ENCODE peak calls at places on chromosomes 2 and 18, in four cellular contexts. One of them, this sample, is unnamed.

GRCh38 chr2:241739651-241740050 is 5.2 kb downstream of the D2HGDH start:
- DNase-seq in neuronal stem cell: no peak
- DNase-seq in C1 segment of cervical spinal cord: no peak
- DNase-seq in stomach: no peak
- DNase-seq in this sample: no peak

GRCh38 chr2:109473006-109473380 is 140.8 kb downstream of the SEPTIN10 start:
- DNase-seq in C1 segment of cervical spinal cord: no peak
- DNase-seq in neuronal stem cell: no peak
- DNase-seq in stomach: no peak
- DNase-seq in this sample: no peak

GRCh38 chr2:10536569-10537133 is 88.5 kb upstream of the ODC1 start:
- DNase-seq in C1 segment of cervical spinal cord: no peak
- DNase-seq in stomach: no peak
- DNase-seq in neuronal stem cell: no peak
- DNase-seq in this sample: no peak

GRCh38 chr2:64753384-64753783 is 99.7 kb upstream of the SERTAD2 start:
- DNase-seq in C1 segment of cervical spinal cord: no peak
- DNase-seq in stomach: no peak
- DNase-seq in neuronal stem cell: no peak
- DNase-seq in this sample: no peak

GRCh38 chr2:154826827-154827226 is 128.3 kb downstream of the KCNJ3 start:
- DNase-seq in stomach: no peak
- DNase-seq in C1 segment of cervical spinal cord: no peak
- DNase-seq in neuronal stem cell: no peak
- DNase-seq in this sample: no peak

GRCh38 chr2:39741871-39742270 is 37.2 kb downstream of the THUMPD2 start:
- DNase-seq in neuronal stem cell: no peak
- DNase-seq in C1 segment of cervical spinal cord: no peak
- DNase-seq in stomach: no peak
- DNase-seq in this sample: no peak

GRCh38 chr18:67600181-67600631 is 83.7 kb upstream of the DSEL start:
- DNase-seq in stomach: no peak
- DNase-seq in C1 segment of cervical spinal cord: no peak
- DNase-seq in neuronal stem cell: no peak
- DNase-seq in this sample: no peak

GRCh38 chr18:12782521-12782920 is 79.7 kb downstream of the PSMG2 start:
- DNase-seq in neuronal stem cell: no peak
- DNase-seq in C1 segment of cervical spinal cord: no peak
- DNase-seq in stomach: no peak
- DNase-seq in this sample: no peak

GRCh38 chr2:237533668-237534138 is 32.7 kb upstream of the PRLH start:
- DNase-seq in neuronal stem cell: no peak
- DNase-seq in C1 segment of cervical spinal cord: no peak
- DNase-seq in stomach: no peak
- DNase-seq in this sample: no peak

GRCh38 chr18:50924372-50924771 is 43.5 kb upstream of the ELAC1 start:
- DNase-seq in C1 segment of cervical spinal cord: no peak
- DNase-seq in neuronal stem cell: no peak
- DNase-seq in stomach: no peak
- DNase-seq in this sample: no peak

GRCh38 chr2:18387479-18388206 is 172.8 kb downstream of the RDH14 start:
- DNase-seq in C1 segment of cervical spinal cord: peak; percentile 43
- DNase-seq in neuronal stem cell: peak; percentile 77
- DNase-seq in stomach: peak; percentile 84
- DNase-seq in this sample: peak; percentile 62

GRCh38 chr2:106137944-106138903 is 55.9 kb downstream of the UXS1 start:
- DNase-seq in C1 segment of cervical spinal cord: no peak
- DNase-seq in neuronal stem cell: no peak
- DNase-seq in stomach: no peak
- DNase-seq in this sample: no peak

GRCh38 chr2:6865346-6866238 is at the start of gene CMPK2:
- DNase-seq in C1 segment of cervical spinal cord: peak; percentile 59
- DNase-seq in stomach: peak; percentile 85
- DNase-seq in neuronal stem cell: peak; percentile 30
- DNase-seq in this sample: peak; percentile 27

GRCh38 chr2:129178356-129178755 is 801.1 kb upstream of the RAB6C start:
- DNase-seq in stomach: no peak
- DNase-seq in neuronal stem cell: no peak
- DNase-seq in C1 segment of cervical spinal cord: no peak
- DNase-seq in this sample: no peak

GRCh38 chr2:200616193-200616592 is 30.4 kb downstream of the AOX1 start:
- DNase-seq in C1 segment of cervical spinal cord: no peak
- DNase-seq in neuronal stem cell: no peak
- DNase-seq in stomach: no peak
- DNase-seq in this sample: no peak

GRCh38 chr18:58639751-58640427 is 11.0 kb upstream of the ALPK2 start:
- DNase-seq in stomach: no peak
- DNase-seq in C1 segment of cervical spinal cord: no peak
- DNase-seq in neuronal stem cell: no peak
- DNase-seq in this sample: no peak

GRCh38 chr2:186737737-186738508 is 44.1 kb downstream of the FAM171B start:
- DNase-seq in C1 segment of cervical spinal cord: no peak
- DNase-seq in neuronal stem cell: no peak
- DNase-seq in stomach: no peak
- DNase-seq in this sample: no peak

GRCh38 chr2:43184339-43184895 is 42.0 kb downstream of the ZFP36L2 start:
- DNase-seq in neuronal stem cell: no peak
- DNase-seq in stomach: no peak
- DNase-seq in C1 segment of cervical spinal cord: no peak
- DNase-seq in this sample: no peak

GRCh38 chr2:175256806-175257585 is 75.5 kb upstream of the ATP5MC3 start:
- DNase-seq in neuronal stem cell: no peak
- DNase-seq in stomach: no peak
- DNase-seq in C1 segment of cervical spinal cord: no peak
- DNase-seq in this sample: no peak

This sample was measured in nucleus accumbens.